ENCODE peak calls at places on chromosome 3, in four cellular contexts. N, J, H and M are unnamed samples. For H3K4me1, the result is how much of the 10 kb centered on the place peaks cover.

GRCh38 chr3:192130534-192131132 is 596.7 kb downstream of the FGF12 start:
- DNase-seq in H (no peak), J (peak), N (no peak), M (peak)

GRCh38 chr3:180048108-180048507 is 11.4 kb upstream of the PEX5L start:
- DNase-seq in J (no peak), N (no peak), H (no peak), M (no peak)

GRCh38 chr3:4722103-4722502 is 229.0 kb downstream of the ITPR1 start:
- DNase-seq in J (no peak), H (peak), N (no peak), M (no peak)

GRCh38 chr3:124780767-124781485 is 50.7 kb downstream of the UMPS start:
- DNase-seq in H (peak), J (peak), N (peak), M (peak)

GRCh38 chr3:12662593-12663310 is 1.2 kb downstream of the RAF1 start:
- DNase-seq in H (peak), J (peak), N (no peak), M (peak)

GRCh38 chr3:175149675-175150074 is 290.5 kb downstream of the NAALADL2 start:
- DNase-seq in J (no peak), N (no peak), H (no peak), M (peak)

GRCh38 chr3:196422976-196423781 is 9.0 kb downstream of the UBXN7 start:
- DNase-seq in J (peak), H (no peak), N (no peak), M (peak)

GRCh38 chr3:15601046-15601398 is 347 bp downstream of the HACL1 start:
- DNase-seq in N (no peak), J (no peak), H (no peak), M (no peak)

GRCh38 chr3:150077107-150077506 is 106.4 kb upstream of the PFN2 start:
- DNase-seq in N (no peak), J (no peak), H (no peak), M (no peak)
- H3K4me1 ChIP-seq in N (under half), J (under half), H (under half), M (under half)

GRCh38 chr3:188041193-188041592 is 112.8 kb upstream of the LPP start:
- DNase-seq in J (no peak), H (no peak), N (no peak), M (no peak)

GRCh38 chr3:188034989-188035388 is 119.0 kb upstream of the LPP start:
- DNase-seq in N (no peak), J (no peak), H (no peak), M (no peak)

GRCh38 chr3:188037965-188038581 is 115.9 kb upstream of the LPP start:
- DNase-seq in J (no peak), N (no peak), H (no peak), M (no peak)

GRCh38 chr3:188036375-188036985 is 117.5 kb upstream of the LPP start:
- DNase-seq in H (no peak), N (no peak), J (no peak), M (no peak)

DNA sequence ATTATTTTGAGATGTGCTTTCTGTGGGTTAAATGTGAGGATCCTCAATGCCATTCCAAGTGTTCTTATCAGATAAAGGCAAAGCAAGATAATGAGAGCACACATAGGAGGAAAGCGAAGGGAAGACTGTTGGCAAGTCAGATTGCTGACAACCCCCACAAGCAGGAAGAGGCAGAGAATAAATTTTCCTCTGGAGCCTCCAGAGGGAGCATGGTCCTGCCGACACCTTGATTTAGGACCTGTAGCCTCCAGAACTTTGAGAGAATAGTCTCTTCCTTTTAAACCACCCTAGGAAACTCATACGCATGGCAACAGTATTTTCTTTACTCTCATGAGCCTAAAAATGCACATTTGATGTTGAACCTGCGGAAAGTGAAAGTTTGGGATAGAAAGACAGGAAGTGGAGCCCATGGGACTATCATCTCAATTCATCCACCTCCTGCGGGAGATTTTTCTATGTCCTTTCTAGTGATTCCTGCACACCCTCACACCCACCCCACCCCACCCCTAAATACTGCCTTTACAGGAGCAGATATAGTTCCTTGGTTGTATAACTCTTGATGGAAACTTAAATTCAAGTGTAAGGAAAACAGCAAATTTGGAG is 116.7 kb upstream of the LPP start:
- DNase-seq in N (peak), H (no peak), J (no peak), M (no peak)
- TF ChIP-seq CTCF in N (no peak), H (peak), J (peak), M (peak)

DNA sequence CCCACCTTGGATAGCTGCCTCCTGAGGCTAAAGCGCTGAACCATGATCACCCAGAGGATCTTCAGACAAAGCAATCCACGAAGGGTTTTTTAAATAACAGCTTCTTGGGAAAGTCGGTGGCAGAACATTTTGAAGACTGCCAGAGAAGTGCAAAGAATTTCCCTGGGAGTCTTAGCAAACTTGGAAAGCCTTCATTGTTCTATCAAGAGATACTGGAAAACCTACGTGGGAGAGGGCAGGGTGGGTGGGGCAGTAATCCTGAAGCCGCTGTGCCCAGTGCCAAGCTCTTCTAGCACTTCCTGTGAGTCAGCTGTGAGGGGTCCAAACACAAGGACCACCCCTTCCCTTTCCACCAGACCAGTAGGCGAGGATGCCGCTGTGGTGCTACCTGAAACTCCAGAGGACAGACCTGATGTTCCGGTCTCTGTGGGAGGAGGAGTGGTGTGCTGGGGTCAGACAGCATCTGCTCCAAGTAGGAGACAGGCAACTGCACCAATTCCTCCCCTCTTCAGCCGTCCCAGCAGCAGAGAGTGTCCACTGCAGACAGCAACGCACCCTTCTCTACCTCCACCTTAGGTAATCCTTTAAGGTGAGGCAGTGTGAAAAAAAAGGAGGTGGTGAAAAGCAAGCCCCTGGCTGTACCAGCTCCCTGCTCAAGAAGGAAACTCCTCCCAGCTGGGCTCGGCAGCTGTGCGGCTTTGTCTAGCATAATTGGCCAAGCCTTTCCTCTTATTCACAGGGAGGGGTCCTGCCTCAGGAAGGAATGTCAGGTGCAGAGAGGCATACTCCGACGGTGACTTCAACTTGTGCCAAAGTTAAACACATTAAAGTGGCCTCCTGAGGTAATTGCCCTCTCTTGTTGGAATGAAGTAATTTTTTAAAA is 99.0 kb downstream of the TMCC1 start:
- DNase-seq in H (peak), N (peak), J (peak), M (peak)
- H3K4me3 ChIP-seq in H (peak), N (no peak), J (no peak), M (peak)

GRCh38 chr3:119559441-119559963 is at the start of gene CD80:
- DNase-seq in N (no peak), H (peak), J (peak), M (peak)

GRCh38 chr3:119558528-119559339 is 680 bp downstream of the CD80 start:
- DNase-seq in H (no peak), J (no peak), N (no peak), M (no peak)

GRCh38 chr3:119557192-119557873 is 2.1 kb downstream of the CD80 start:
- DNase-seq in J (no peak), N (no peak), H (no peak), M (no peak)

GRCh38 chr3:119555929-119556328 is 3.5 kb downstream of the CD80 start:
- DNase-seq in H (no peak), J (no peak), N (no peak), M (no peak)

GRCh38 chr3:119557874-119558264 is 1.5 kb downstream of the CD80 start:
- DNase-seq in J (no peak), N (no peak), H (no peak), M (no peak)
- H3K4me1 ChIP-seq in J (under half), N (under half), H (under half), M (under half)

GRCh38 chr3:183828538-183828870 is 3.1 kb upstream of the MAP6D1 start:
- DNase-seq in N (no peak), H (no peak), J (no peak), M (no peak)

GRCh38 chr3:183826854-183827253 is 1.5 kb upstream of the MAP6D1 start:
- DNase-seq in N (no peak), H (no peak), J (no peak), M (no peak)

GRCh38 chr3:183829466-183829865 is 4.1 kb upstream of the MAP6D1 start:
- DNase-seq in H (no peak), J (no peak), N (no peak), M (no peak)

GRCh38 chr3:183827809-183828537 is 2.6 kb upstream of the MAP6D1 start:
- DNase-seq in N (no peak), J (no peak), H (no peak), M (no peak)

DNA sequence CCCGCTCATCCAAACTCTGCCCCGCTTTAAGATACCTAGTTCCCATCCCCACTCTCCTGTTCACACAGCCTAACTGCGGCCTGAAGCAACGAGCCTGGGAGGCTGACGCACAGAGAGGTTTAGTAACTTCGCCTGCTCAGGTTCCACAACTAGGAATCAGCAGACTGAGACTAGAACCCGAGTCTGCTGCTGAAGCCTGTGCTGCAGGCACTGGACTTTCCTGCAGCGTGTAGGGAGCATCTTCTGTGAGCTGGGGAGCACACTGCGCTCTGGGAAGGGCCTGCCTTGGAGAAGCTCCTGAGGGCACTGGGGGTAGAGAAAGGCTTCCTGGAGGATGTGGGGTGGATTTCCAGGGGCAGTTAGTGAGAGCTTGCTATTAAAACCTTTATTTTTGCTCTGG is 4.8 kb upstream of the MAP6D1 start:
- DNase-seq in J (no peak), N (no peak), H (no peak), M (no peak)
- TF ChIP-seq CTCF in J (no peak), N (no peak), H (no peak), M (no peak)

DNA sequence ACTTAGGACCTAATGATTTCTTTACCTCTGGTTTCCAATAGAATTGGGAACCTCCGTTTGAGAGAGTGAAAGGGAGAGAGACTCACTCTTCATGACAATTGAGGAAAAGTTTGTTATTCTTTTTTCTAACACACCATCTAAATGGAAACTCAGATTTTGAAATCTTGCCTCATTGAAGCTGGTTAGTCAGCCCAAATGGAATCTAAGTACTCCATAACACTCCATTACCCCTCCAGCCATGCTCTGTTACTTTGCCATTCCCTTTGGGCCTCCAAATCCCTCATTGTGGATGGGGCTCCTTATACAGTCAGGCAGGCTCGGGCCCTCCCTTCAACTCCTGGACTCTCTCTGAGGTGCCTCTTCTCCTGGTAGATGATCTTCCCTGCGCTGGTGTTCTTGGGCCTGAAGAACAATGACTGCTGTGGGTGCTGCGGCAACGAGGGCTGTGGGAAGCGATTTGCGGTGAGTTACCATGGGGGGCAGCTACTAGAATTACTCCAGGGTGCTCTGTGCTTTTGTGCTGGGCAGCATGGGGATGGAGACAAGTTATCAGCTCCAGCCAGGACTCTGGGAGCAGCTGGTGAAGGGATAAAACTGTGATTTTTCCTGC is 1.1 kb downstream of the TM4SF4 start:
- DNase-seq in N (no peak), H (no peak), J (no peak), M (no peak)
- H3K4me3 ChIP-seq in N (no peak), H (no peak), J (no peak), M (no peak)

GRCh38 chr3:72097053-72097452 is 312.1 kb upstream of the PROK2 start:
- DNase-seq in H (no peak), J (no peak), N (no peak), M (no peak)
- H3K4me1 ChIP-seq in H (under half), J (under half), N (under half), M (under half)